ENCODE peak calls at places on chromosome 2, in four cellular contexts. R is GM23338, Q is neural progenitor cell, H is GM23248. M is an unnamed sample.
A peak's percentile ranks its signal among the peaks of the same experiment; 100 is the strongest.

GRCh38 chr2:94870392-94871225 is 621 bp upstream of the TEKT4 start:
- DNase-seq in R (peak; percentile 77), Q (no peak), H (no peak), M (peak; percentile 13)

GRCh38 chr2:72185166-72185565 is 37.5 kb upstream of the CYP26B1 start:
- DNase-seq in R (no peak), Q (no peak), H (no peak), M (no peak)

GRCh38 chr2:157895531-157895930 is 19.4 kb upstream of the ACVR1 start:
- DNase-seq in R (no peak), Q (no peak), H (peak; percentile 85), M (no peak)

GRCh38 chr2:237858294-237859081 is 935 bp upstream of the RAMP1 start:
- DNase-seq in R (peak; percentile 85), Q (peak; percentile 86), H (peak; percentile 90), M (peak; percentile 43)

GRCh38 chr2:181190711-181191110 is 210.3 kb downstream of the UBE2E3 start:
- DNase-seq in R (no peak), Q (peak; percentile 13), H (peak; percentile 8), M (no peak)

GRCh38 chr2:190468814-190469569 is 60.8 kb downstream of the MFSD6 start:
- DNase-seq in R (no peak), Q (no peak), H (peak; percentile 97), M (no peak)

GRCh38 chr2:109239720-109240119 is 110.7 kb downstream of the SH3RF3 start:
- DNase-seq in R (no peak), Q (no peak), H (peak; percentile 45), M (no peak)

GRCh38 chr2:41966431-41966893 is 81.4 kb upstream of the PKDCC start:
- DNase-seq in R (no peak), Q (no peak), H (peak; percentile 99), M (no peak)

GRCh38 chr2:182946949-182947348 is 80.5 kb upstream of the FRZB start:
- DNase-seq in R (no peak), Q (no peak), H (no peak), M (no peak)

GRCh38 chr2:158932246-158932645 is 36.2 kb upstream of the TANC1 start:
- DNase-seq in R (no peak), Q (no peak), H (no peak), M (no peak)

GRCh38 chr2:1795842-1796580 is 51.7 kb upstream of the PXDN start:
- DNase-seq in R (no peak), Q (no peak), H (peak; percentile 21), M (no peak)

GRCh38 chr2:108330971-108331370 is 42.3 kb downstream of the SULT1C2 start:
- DNase-seq in R (no peak), Q (no peak), H (no peak), M (no peak)

GRCh38 chr2:11234309-11234708 is 79.0 kb downstream of the SLC66A3 start:
- DNase-seq in R (no peak), Q (no peak), H (peak; percentile 46), M (peak; percentile 10)

GRCh38 chr2:238731961-238732360 is 115.9 kb upstream of the TWIST2 start:
- DNase-seq in R (no peak), Q (no peak), H (peak; percentile 78), M (no peak)

GRCh38 chr2:65826567-65826966 is 394.2 kb upstream of the SPRED2 start:
- DNase-seq in R (no peak), Q (no peak), H (no peak), M (no peak)

GRCh38 chr2:98839292-98839691 is 96.7 kb downstream of the CRACDL start:
- DNase-seq in R (no peak), Q (no peak), H (peak; percentile 65), M (no peak)

GRCh38 chr2:10124538-10125045 is 2.1 kb downstream of the RRM2 start:
- DNase-seq in R (peak; percentile 78), Q (peak; percentile 82), H (peak; percentile 87), M (peak; percentile 74)

GRCh38 chr2:240932724-240933047 is 26.6 kb downstream of the CROCC2 start:
- DNase-seq in R (no peak), Q (no peak), H (no peak), M (no peak)

GRCh38 chr2:236001854-236002253 is 166.3 kb downstream of the GBX2 start:
- DNase-seq in R (no peak), Q (no peak), H (no peak), M (no peak)

GRCh38 chr2:201122276-201122675 is 6.3 kb downstream of the CFLAR start:
- DNase-seq in R (no peak), Q (no peak), H (peak; percentile 56), M (no peak)

GRCh38 chr2:50512397-50512796 is 519.5 kb downstream of the NRXN1 start:
- DNase-seq in R (peak; percentile 18), Q (peak; percentile 17), H (no peak), M (no peak)

GRCh38 chr2:227163998-227164744 is at the start of the genes COL4A3 and COL4A4:
- DNase-seq in R (peak; percentile 76), Q (peak; percentile 74), H (peak; percentile 64), M (peak; percentile 81)

GRCh38 chr2:953408-953807 is 2.8 kb downstream of the SNTG2 start:
- DNase-seq in R (no peak), Q (no peak), H (peak; percentile 10), M (no peak)

GRCh38 chr2:191376981-191377629 is 131.9 kb downstream of the MYO1B start:
- DNase-seq in R (peak; percentile 14), Q (no peak), H (peak; percentile 96), M (no peak)

GRCh38 chr2:64393611-64394010 is 60.4 kb upstream of the LGALSL start:
- DNase-seq in R (no peak), Q (no peak), H (no peak), M (no peak)
- TF ChIP-seq EZH2phosphoT487 in R (no peak), Q (no peak), H (no peak), M (no peak)

GRCh38 chr2:36411962-36412444 is 56.4 kb downstream of the CRIM1 start:
- DNase-seq in R (peak; percentile 86), Q (peak; percentile 19), H (no peak), M (no peak)
- H3K4me1 ChIP-seq in R (peaks cover 61% of the 10 kb centered on the region), Q (peaks cover 31% of the 10 kb centered on the region), H (peaks cover 61% of the 10 kb centered on the region), M (no peaks in the 10 kb centered on the region)

GRCh38 chr2:25829377-25829704 is 48.9 kb downstream of the ASXL2 start:
- DNase-seq in R (no peak), Q (no peak), H (no peak), M (no peak)
- H3K4me3 ChIP-seq in R (no peak overlapping the region), Q (no peak overlapping the region), H (no peak overlapping the region), M (no peak overlapping the region)

GRCh38 chr2:154133823-154134222 is 262.1 kb downstream of the GALNT13 start:
- DNase-seq in R (no peak), Q (no peak), H (peak; percentile 88), M (no peak)
- TF ChIP-seq EZH2phosphoT487 in R (no peak), Q (no peak), H (no peak), M (no peak)

GRCh38 chr2:44972771-44973535 is 31.5 kb downstream of the SIX3 start:
- DNase-seq in R (no peak), Q (peak; percentile 76), H (no peak), M (no peak)
- H3K4me1 ChIP-seq in R (peaks cover 14% of the 10 kb centered on the region), Q (peaks cover 39% of the 10 kb centered on the region), H (no peaks in the 10 kb centered on the region), M (no peaks in the 10 kb centered on the region)

DNA sequence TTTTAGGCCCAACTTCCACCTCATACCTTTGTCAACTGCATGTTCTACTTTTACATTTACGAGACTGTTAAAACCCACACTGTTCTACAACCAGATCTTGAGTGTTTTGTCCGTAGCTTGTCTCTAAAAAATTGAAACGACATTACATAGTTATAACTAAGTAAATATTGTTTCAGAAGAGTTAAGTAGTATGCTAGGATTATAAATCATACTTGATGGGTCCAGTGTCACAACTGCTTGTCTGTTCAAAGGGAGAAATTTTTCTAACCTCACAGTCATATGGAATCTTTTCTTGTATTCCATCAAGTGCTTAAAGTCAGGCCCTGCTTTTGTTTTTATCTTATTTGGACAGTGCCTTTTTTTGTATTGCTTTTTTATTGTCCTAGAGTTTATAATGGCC is 4.3 kb downstream of the GMCL1 start:
- DNase-seq in R (no peak), Q (no peak), H (no peak), M (no peak)
- H3K4me3 ChIP-seq in R (no peak overlapping the region), Q (no peak overlapping the region), H (no peak overlapping the region), M (no peak overlapping the region)

DNA sequence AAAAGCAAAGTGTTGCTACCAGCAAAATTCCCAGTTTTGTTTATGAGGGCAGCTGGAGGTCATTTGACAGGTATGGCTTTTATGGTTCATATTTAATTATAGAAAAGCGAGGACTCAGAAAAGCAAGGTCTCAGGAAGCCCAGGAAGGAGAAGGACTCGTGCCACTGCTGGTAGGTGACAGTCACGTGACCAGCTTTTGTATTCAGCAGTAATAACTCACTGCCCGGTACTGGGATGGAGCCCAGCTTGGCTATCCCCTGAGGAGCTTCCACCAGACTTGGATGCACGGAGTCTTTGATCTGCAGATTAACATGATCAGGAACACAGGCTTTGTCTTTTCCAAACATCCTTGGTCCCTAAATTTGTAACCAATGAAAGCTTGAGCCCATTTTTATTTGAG is 251.9 kb upstream of the HNRNPA3 start:
- DNase-seq in R (peak; percentile 7), Q (peak; percentile 25), H (no peak), M (no peak)
- TF ChIP-seq EZH2phosphoT487 in R (no peak), Q (no peak), H (no peak), M (no peak)